ENCODE peak calls at places on chromosome 3, in six cellular contexts. W is breast epithelium, C is dermis microvascular lymphatic vessel endothelial cell, N is nephron progenitor cell, Q is left cardiac atrium, K is naive B cell. U is an unnamed sample.

GRCh38 chr3:66066963-66067617 is 28.4 kb upstream of the MAGI1 start:
- DNase-seq in C (no peak), K (no peak), W (no peak), Q (no peak), N (no peak), U (no peak)

GRCh38 chr3:181862502-181862901 is 150.8 kb downstream of the SOX2 start:
- DNase-seq in W (no peak), C (no peak), Q (no peak), N (no peak), K (no peak), U (no peak)

GRCh38 chr3:180403156-180403555 is 198.8 kb upstream of the TTC14 start:
- DNase-seq in W (no peak), K (no peak), C (no peak), N (no peak), Q (no peak), U (no peak)

GRCh38 chr3:99875573-99875924 is 57.9 kb downstream of the CMSS1 start:
- DNase-seq in Q (no peak), K (no peak), W (no peak), N (no peak), C (peak; percentile 58), U (peak; percentile 8)

GRCh38 chr3:11768604-11769003 is 78.1 kb downstream of the TAMM41 start:
- DNase-seq in W (no peak), Q (no peak), K (no peak), C (no peak), N (no peak), U (no peak)

GRCh38 chr3:151987893-151988292 is 114.5 kb downstream of the SUCNR1 start:
- DNase-seq in W (no peak), N (no peak), K (peak; percentile 9), C (no peak), Q (no peak), U (peak; percentile 10)

GRCh38 chr3:10289785-10290355 is 2.9 kb downstream of the GHRL start:
- DNase-seq in C (no peak), Q (no peak), K (no peak), W (no peak), N (no peak), U (no peak)

GRCh38 chr3:46705751-46706572 is 4.8 kb downstream of the TMIE start:
- DNase-seq in N (no peak), Q (no peak), K (no peak), C (peak; percentile 62), W (no peak), U (no peak)

GRCh38 chr3:138493804-138494606 is 59.6 kb downstream of the ESYT3 start:
- DNase-seq in Q (no peak), W (no peak), K (no peak), N (no peak), C (peak; percentile 7), U (no peak)

GRCh38 chr3:6571448-6571847 is 289.5 kb upstream of the GRM7 start:
- DNase-seq in Q (no peak), N (no peak), W (no peak), K (no peak), C (no peak), U (no peak)

GRCh38 chr3:115683305-115683704 is 60.0 kb downstream of the GAP43 start:
- DNase-seq in K (no peak), C (no peak), Q (no peak), N (no peak), W (no peak), U (no peak)

GRCh38 chr3:178964551-178964950 is 107.1 kb downstream of the ZMAT3 start:
- DNase-seq in W (no peak), C (no peak), Q (no peak), K (no peak), N (no peak), U (no peak)

GRCh38 chr3:52986938-52987337 is 58.9 kb downstream of the SFMBT1 start:
- DNase-seq in W (no peak), C (peak; percentile 59), Q (no peak), K (no peak), N (no peak), U (no peak)

GRCh38 chr3:36714343-36714742 is 50.0 kb downstream of the DCLK3 start:
- DNase-seq in K (no peak), N (no peak), C (no peak), Q (no peak), W (no peak), U (no peak)

GRCh38 chr3:47661121-47661752 is 82.6 kb upstream of the CSPG5 start:
- DNase-seq in N (no peak), W (no peak), C (peak; percentile 19), K (no peak), Q (no peak), U (no peak)

GRCh38 chr3:37628711-37629301 is 232.9 kb upstream of the CTDSPL start:
- DNase-seq in Q (no peak), N (no peak), C (no peak), K (no peak), W (no peak), U (no peak)

GRCh38 chr3:39192490-39193092 is at the start of gene XIRP1:
- DNase-seq in W (no peak), C (no peak), Q (no peak), K (no peak), N (no peak), U (no peak)

GRCh38 chr3:197001972-197002700 is 27.5 kb downstream of the MELTF start:
- DNase-seq in K (no peak), N (peak; percentile 33), W (no peak), Q (peak; percentile 47), C (no peak), U (peak; percentile 34)

GRCh38 chr3:44886561-44886960 is 12.2 kb downstream of the TGM4 start:
- DNase-seq in Q (no peak), C (peak; percentile 14), K (no peak), W (no peak), N (no peak), U (no peak)

GRCh38 chr3:66271231-66271630 is 50.4 kb downstream of the SLC25A26 start:
- DNase-seq in C (no peak), W (no peak), K (no peak), N (no peak), Q (no peak), U (no peak)

GRCh38 chr3:72338942-72339749 is 509.1 kb downstream of the SHQ1 start:
- DNase-seq in C (peak; percentile 92), N (peak; percentile 36), W (no peak), K (no peak), Q (peak; percentile 70), U (no peak)

GRCh38 chr3:89506462-89507143 is 399.2 kb downstream of the EPHA3 start:
- DNase-seq in Q (no peak), C (no peak), K (no peak), W (no peak), N (no peak), U (no peak)